ENCODE peak calls at places on chromosome 5, in six cellular contexts. C is neural progenitor cell; E is stimulated activated effector memory CD8-positive, alpha-beta T cell treated with anti-CD3 and anti-CD28 coated beads, Interleukin-12 subunit alpha, Interleukin-12 subunit beta, amount 100 ng/mL, for 72 hours; S is BE2C; Y is NCI-H2029; R is nephron progenitor cell. Q is an unnamed sample.

GRCh38 chr5:72988769-72989168 is 32.9 kb downstream of the FCHO2 start:
- DNase-seq in E (no peak), S (no peak), R (no peak), Y (no peak), C (no peak), Q (no peak)

GRCh38 chr5:173890195-173890951 is 2.2 kb downstream of the CPEB4 start:
- DNase-seq in C (peak; percentile 23), R (peak; percentile 16), Y (peak; percentile 18), E (no peak), S (peak; percentile 66), Q (peak; percentile 38)

GRCh38 chr5:137344723-137345322 is 154.3 kb downstream of the SPOCK1 start:
- DNase-seq in E (no peak), R (peak; percentile 56), S (peak; percentile 59), Y (peak; percentile 32), C (peak; percentile 64), Q (no peak)

GRCh38 chr5:158245513-158245912 is 386.6 kb upstream of the CLINT1 start:
- DNase-seq in C (no peak), Y (no peak), E (no peak), R (no peak), S (no peak), Q (no peak)

GRCh38 chr5:140220032-140220697 is 45.2 kb downstream of the CYSTM1 start:
- DNase-seq in C (peak; percentile 46), E (no peak), Y (no peak), R (no peak), S (no peak), Q (no peak)

GRCh38 chr5:34494111-34494755 is 161.9 kb upstream of the RAI14 start:
- DNase-seq in Y (no peak), S (no peak), C (no peak), E (no peak), R (no peak), Q (no peak)

GRCh38 chr5:57749396-57749795 is 266.8 kb upstream of the ACTBL2 start:
- DNase-seq in S (no peak), C (no peak), E (no peak), Y (no peak), R (no peak), Q (no peak)

GRCh38 chr5:39199335-39199734 is 20.0 kb downstream of the FYB1 start:
- DNase-seq in S (no peak), E (no peak), C (no peak), Y (no peak), R (no peak), Q (no peak)

GRCh38 chr5:113204525-113205161 is 228.0 kb downstream of the DCP2 start:
- DNase-seq in Y (no peak), S (peak; percentile 86), E (no peak), C (no peak), R (no peak), Q (no peak)

GRCh38 chr5:121987685-121988073 is 25.9 kb downstream of the SRFBP1 start:
- DNase-seq in Y (no peak), R (no peak), E (no peak), C (no peak), S (no peak), Q (no peak)

GRCh38 chr5:2493356-2493755 is 258.1 kb downstream of the IRX2 start:
- DNase-seq in R (no peak), C (no peak), E (no peak), Y (no peak), S (no peak), Q (no peak)

GRCh38 chr5:14685757-14686156 is 21.2 kb downstream of the OTULIN start:
- DNase-seq in C (peak; percentile 63), Y (peak; percentile 17), E (no peak), S (peak; percentile 43), R (peak; percentile 23), Q (peak; percentile 20)

GRCh38 chr5:178522361-178522760 is 67.8 kb downstream of the COL23A1 start:
- DNase-seq in C (no peak), R (no peak), E (no peak), S (no peak), Y (no peak), Q (no peak)

GRCh38 chr5:54912021-54912420 is 73.4 kb downstream of the ESM1 start:
- DNase-seq in C (no peak), Y (no peak), E (no peak), S (no peak), R (no peak), Q (no peak)

GRCh38 chr5:32251864-32252458 is 60.8 kb downstream of the MTMR12 start:
- DNase-seq in S (no peak), R (no peak), E (no peak), Y (no peak), C (no peak), Q (no peak)

GRCh38 chr5:119288364-119289047 is 67.3 kb upstream of the TNFAIP8 start:
- DNase-seq in C (no peak), Y (no peak), E (no peak), R (no peak), S (no peak), Q (no peak)

GRCh38 chr5:52743529-52743928 is 44.2 kb upstream of the ITGA1 start:
- DNase-seq in E (no peak), Y (no peak), C (no peak), R (no peak), S (no peak), Q (no peak)

GRCh38 chr5:125578551-125578950 is 832.1 kb upstream of the ZNF608 start:
- DNase-seq in C (no peak), E (no peak), R (no peak), S (no peak), Y (no peak), Q (no peak)

GRCh38 chr5:168359820-168360460 is 68.5 kb downstream of the WWC1 start:
- DNase-seq in R (no peak), C (no peak), Y (no peak), E (no peak), S (no peak), Q (no peak)

GRCh38 chr5:404666-405241 is 38.2 kb upstream of the EXOC3 start:
- DNase-seq in C (no peak), R (no peak), S (no peak), Y (no peak), E (no peak), Q (no peak)

GRCh38 chr5:63205976-63206375 is 627.4 kb downstream of the LRRC70 start:
- DNase-seq in C (peak; percentile 6), R (no peak), Y (no peak), S (no peak), E (no peak), Q (no peak)

Q was measured in occipital lobe.